ENCODE peak calls at places on chromosomes 13 and 19, in seven cellular contexts. H is GM23248, S is neuronal stem cell, V is fibroblast of lung, I is PC-3, B is neural progenitor cell, Z is H9. X is an unnamed sample. For H3K27me3 and H3K4me1, the result is how much of the 10 kb centered on the place peaks cover.

GRCh38 chr13:79736356-79736755 is 255.4 kb downstream of the NDFIP2 start:
- DNase-seq in V (no peak), H (no peak), B (no peak), S (no peak), I (peak), Z (no peak), X (no peak)

GRCh38 chr13:83819611-83820010 is 62.7 kb downstream of the SLITRK1 start:
- DNase-seq in V (peak), H (peak), Z (no peak), B (no peak), S (no peak), I (peak), X (peak)

GRCh38 chr19:49690073-49690655 is 752 bp upstream of the CPT1C start:
- DNase-seq in H (peak), Z (no peak), B (peak), I (no peak), S (no peak), V (no peak), X (no peak)

GRCh38 chr19:49570997-49571676 is 9.2 kb downstream of the NOSIP start:
- DNase-seq in S (no peak), I (peak), Z (peak), H (no peak), V (no peak), B (peak), X (no peak)

GRCh38 chr13:80037505-80037888 is 303.4 kb downstream of the SPRY2 start:
- DNase-seq in V (peak), S (no peak), Z (no peak), I (peak), B (no peak), H (peak), X (peak)

GRCh38 chr13:55345197-55345596 is 1795.5 kb upstream of the PRR20A start:
- DNase-seq in V (no peak), B (no peak), H (no peak), Z (no peak), S (no peak), I (no peak), X (no peak)

GRCh38 chr13:45162194-45162593 is 38.7 kb downstream of the KCTD4 start:
- DNase-seq in Z (no peak), I (peak), H (peak), B (no peak), V (peak), S (no peak), X (peak)

GRCh38 chr13:109669234-109669612 is 117.2 kb downstream of the IRS2 start:
- DNase-seq in V (no peak), I (no peak), S (no peak), H (no peak), Z (no peak), B (peak), X (no peak)

GRCh38 chr19:40672038-40672437 is 18.4 kb downstream of the NUMBL start:
- DNase-seq in S (no peak), B (no peak), I (no peak), V (no peak), H (no peak), Z (no peak), X (no peak)

GRCh38 chr13:32134241-32134801 is 102.7 kb downstream of the FRY start:
- DNase-seq in V (peak), Z (no peak), I (peak), S (no peak), H (peak), B (no peak), X (peak)

GRCh38 chr13:59946924-59947323 is 216.8 kb downstream of the DIAPH3 start:
- DNase-seq in S (no peak), V (peak), H (peak), I (no peak), Z (no peak), B (no peak), X (peak)

GRCh38 chr13:49683489-49683888 is 7.8 kb downstream of the EBPL start:
- DNase-seq in Z (no peak), H (no peak), B (no peak), V (no peak), S (no peak), I (no peak), X (no peak)

GRCh38 chr13:49292742-49293498 is 45.2 kb downstream of the CDADC1 start:
- DNase-seq in V (peak), B (no peak), I (no peak), S (no peak), Z (no peak), H (peak), X (peak)

GRCh38 chr13:97191143-97191542 is 31.0 kb upstream of the MBNL2 start:
- DNase-seq in H (no peak), V (no peak), S (no peak), Z (no peak), B (no peak), I (no peak), X (no peak)

GRCh38 chr19:29660835-29661234 is 4.4 kb upstream of the PLEKHF1 start:
- DNase-seq in H (peak), I (no peak), S (no peak), Z (no peak), B (no peak), V (no peak), X (no peak)

GRCh38 chr19:37936166-37936565 is 29.2 kb downstream of the SIPA1L3 start:
- DNase-seq in B (no peak), H (no peak), Z (no peak), S (no peak), I (no peak), V (no peak), X (no peak)

GRCh38 chr19:50909240-50910070 is 1.7 kb downstream of the KLK4 start:
- DNase-seq in Z (peak), S (peak), H (peak), V (no peak), B (peak), I (peak), X (no peak)

GRCh38 chr13:31807090-31807541 is 67.8 kb downstream of the RXFP2 start:
- DNase-seq in V (peak), H (peak), B (no peak), S (no peak), I (no peak), Z (no peak), X (peak)

GRCh38 chr13:108527849-108528248 is 101.6 kb upstream of the MYO16 start:
- DNase-seq in I (no peak), H (no peak), B (no peak), Z (no peak), S (no peak), V (no peak), X (no peak)

GRCh38 chr13:20636079-20636478 is 67.4 kb upstream of the IL17D start:
- DNase-seq in B (no peak), S (no peak), I (no peak), H (no peak), Z (no peak), V (no peak), X (no peak)

GRCh38 chr13:21061077-21061945 is at the start of gene LATS2:
- DNase-seq in V (peak), S (peak), H (peak), I (peak), Z (peak), B (peak), X (peak)

GRCh38 chr19:22545751-22546150 is 88.4 kb upstream of the ZNF492 start:
- DNase-seq in Z (no peak), B (peak), H (peak), V (peak), I (peak), S (no peak), X (no peak)

GRCh38 chr13:84651288-84651687 is 769.0 kb upstream of the SLITRK1 start:
- DNase-seq in S (no peak), H (peak), V (peak), I (peak), Z (no peak), B (no peak), X (peak)

GRCh38 chr13:50161052-50161451 is 145.8 kb downstream of the KCNRG start:
- DNase-seq in S (no peak), V (peak), I (peak), B (no peak), Z (no peak), H (peak), X (peak)

GRCh38 chr13:97432232-97432916 is 1.6 kb upstream of the RAP2A start:
- DNase-seq in S (no peak), Z (no peak), H (no peak), V (no peak), I (no peak), B (no peak), X (no peak)

GRCh38 chr19:31406106-31406505 is 56.9 kb upstream of the TSHZ3 start:
- DNase-seq in H (no peak), S (no peak), B (no peak), V (no peak), Z (no peak), I (no peak), X (no peak)

GRCh38 chr13:99698816-99699099 is 197.5 kb downstream of the TM9SF2 start:
- DNase-seq in H (no peak), I (no peak), V (no peak), Z (no peak), S (no peak), B (no peak), X (no peak)

GRCh38 chr19:49422407-49423277 is 599 bp downstream of the PTH2 start:
- DNase-seq in S (peak), I (no peak), H (peak), Z (peak), B (peak), V (peak), X (no peak)

GRCh38 chr13:112521073-112521685 is 66.8 kb downstream of the TUBGCP3 start:
- DNase-seq in V (peak), S (no peak), I (no peak), B (no peak), H (peak), Z (no peak), X (no peak)

GRCh38 chr19:31340059-31341025 is 8.9 kb downstream of the TSHZ3 start:
- DNase-seq in I (no peak), V (peak), H (peak), Z (peak), B (no peak), S (no peak), X (peak)

GRCh38 chr13:30479154-30479553 is 13.4 kb upstream of the HMGB1 start:
- DNase-seq in V (no peak), B (no peak), H (no peak), I (no peak), S (no peak), Z (no peak), X (no peak)

GRCh38 chr19:39246951-39247669 is 1.5 kb downstream of the IFNL4 start:
- DNase-seq in H (peak), B (peak), I (no peak), S (no peak), V (peak), Z (peak), X (no peak)

GRCh38 chr13:75628811-75629210 is 7.3 kb upstream of the LMO7 start:
- DNase-seq in Z (no peak), S (no peak), I (no peak), V (no peak), H (no peak), B (no peak), X (no peak)

GRCh38 chr13:113627136-113627535 is 30.9 kb downstream of the ATP4B start:
- DNase-seq in V (no peak), S (no peak), H (no peak), Z (no peak), B (no peak), I (no peak), X (no peak)

GRCh38 chr13:90918551-90918950 is 428.9 kb upstream of the MIR17HG start:
- DNase-seq in B (no peak), I (peak), S (no peak), Z (no peak), V (peak), H (peak), X (peak)

GRCh38 chr19:14413765-14414171 is 5.4 kb downstream of the DDX39A start:
- DNase-seq in B (no peak), Z (no peak), V (peak), H (peak), S (no peak), I (no peak), X (peak)

GRCh38 chr19:14411161-14411560 is 8.0 kb downstream of the DDX39A start:
- DNase-seq in S (no peak), B (no peak), Z (no peak), V (no peak), H (no peak), I (no peak), X (no peak)

GRCh38 chr19:14410775-14411134 is 8.4 kb downstream of the DDX39A start:
- DNase-seq in I (no peak), B (no peak), Z (no peak), S (no peak), H (no peak), V (no peak), X (no peak)

GRCh38 chr19:14413355-14413754 is 5.8 kb downstream of the DDX39A start:
- DNase-seq in Z (no peak), I (no peak), S (no peak), V (no peak), H (no peak), B (no peak), X (no peak)

DNA sequence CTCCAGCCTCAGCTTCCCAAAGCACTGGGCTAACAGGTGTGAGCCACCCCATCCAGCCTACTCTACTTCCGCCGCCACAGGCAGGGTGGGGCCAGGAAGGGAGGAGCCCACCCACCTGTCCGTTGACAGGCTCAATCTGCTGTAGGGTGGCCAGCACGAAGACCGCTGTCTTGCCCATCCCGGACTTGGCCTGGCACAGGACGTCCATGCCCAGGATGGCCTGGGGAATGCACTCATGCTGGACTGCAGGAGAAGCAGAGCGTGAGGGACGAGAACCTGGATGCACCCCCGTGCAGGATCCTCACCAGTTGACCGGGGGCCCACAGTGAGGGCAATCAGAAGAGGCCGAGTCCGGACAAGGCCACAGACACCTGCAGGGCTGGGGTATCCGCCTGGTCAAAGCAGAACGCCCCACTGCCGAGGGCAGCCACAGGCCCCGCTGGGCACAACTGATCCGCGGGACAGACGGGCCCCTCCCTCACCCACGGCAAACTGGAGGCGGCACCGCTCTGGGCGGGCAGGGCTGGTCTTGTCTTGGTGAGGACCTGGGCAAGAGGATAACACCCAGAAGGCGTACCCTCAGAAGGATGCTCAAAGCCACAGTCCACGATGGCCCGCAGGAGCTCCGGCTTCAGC is 6.6 kb downstream of the DDX39A start:
- DNase-seq in Z (no peak), B (no peak), I (no peak), S (no peak), V (no peak), H (no peak), X (no peak)
- H3K9ac ChIP-seq in Z (no peak), B (no peak), I (no peak), S (no peak), V (no peak), H (no peak), X (no peak)

DNA sequence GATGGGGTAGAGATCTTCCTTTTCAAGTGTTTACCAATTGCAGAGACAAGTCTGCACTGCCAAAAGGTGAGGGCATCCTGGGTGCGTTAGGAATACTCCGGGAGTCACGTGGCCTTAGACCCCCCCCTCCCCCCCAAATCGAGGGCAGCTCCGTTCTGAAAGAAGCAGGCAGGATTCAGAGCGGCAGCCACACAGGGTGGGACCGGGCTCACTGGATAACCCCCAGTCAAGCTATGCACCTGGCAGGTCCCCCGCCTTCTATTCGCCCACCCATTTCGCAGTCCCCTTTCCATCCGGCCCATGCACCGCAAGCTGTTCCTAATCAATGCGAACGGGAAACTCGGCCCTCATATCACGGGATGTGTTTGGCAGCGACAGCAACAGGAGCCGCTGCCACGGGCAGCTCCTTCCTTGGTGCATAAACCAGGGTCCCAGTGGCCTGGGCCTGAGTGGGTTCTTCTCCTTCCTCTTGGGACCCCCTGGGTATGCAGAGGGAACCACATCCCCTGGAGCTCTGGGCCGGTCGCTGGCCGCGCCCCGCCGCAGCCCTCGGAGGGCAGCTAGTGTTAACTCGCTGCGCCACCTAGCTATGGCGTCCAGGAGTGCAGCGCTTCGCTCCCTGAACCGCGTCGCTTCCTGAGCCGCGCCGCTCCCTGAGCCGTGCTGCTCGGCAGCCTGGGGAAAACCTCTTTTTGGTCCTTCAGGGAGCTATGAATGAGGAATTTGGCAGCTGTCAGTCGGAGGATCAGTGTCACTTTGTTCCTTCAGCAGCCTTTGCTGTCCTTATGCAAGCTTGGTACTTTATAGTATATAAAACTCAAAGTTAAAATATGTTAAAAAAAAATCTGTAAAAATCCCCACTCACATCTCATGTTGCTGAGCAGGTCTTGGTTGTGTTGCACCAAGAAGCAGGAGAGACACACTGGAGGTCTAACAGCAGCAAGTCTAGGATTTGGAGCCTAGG is 41.4 kb downstream of the LYL1 start:
- DNase-seq in V (peak), I (peak), Z (peak), B (peak), S (peak), H (peak), X (no peak)
- H3K27me3 ChIP-seq in V (under half), I (under half), Z (under half), B (half or more), S (half or more), H (under half), X (under half)

GRCh38 chr19:5974721-5975387 is 3.1 kb downstream of the RANBP3 start:
- DNase-seq in V (no peak), H (peak), I (peak), B (no peak), Z (no peak), S (no peak), X (no peak)
- H3K4me1 ChIP-seq in V (under half), H (under half), I (under half), B (under half), Z (under half), S (under half), X (under half)

GRCh38 chr19:3408996-3409345 is 42.6 kb downstream of the NFIC start:
- DNase-seq in V (no peak), Z (no peak), H (no peak), B (no peak), S (no peak), I (no peak), X (no peak)

GRCh38 chr19:3412066-3412465 is 45.7 kb downstream of the NFIC start:
- DNase-seq in S (no peak), H (no peak), I (no peak), Z (no peak), B (no peak), V (no peak), X (no peak)

GRCh38 chr19:3407556-3408516 is 41.5 kb downstream of the NFIC start:
- DNase-seq in Z (no peak), I (no peak), H (peak), B (no peak), S (no peak), V (peak), X (peak)

GRCh38 chr19:3411636-3412035 is 45.3 kb downstream of the NFIC start:
- DNase-seq in H (no peak), I (no peak), B (no peak), Z (no peak), V (no peak), S (no peak), X (no peak)

GRCh38 chr19:3409346-3410064 is 43.1 kb downstream of the NFIC start:
- DNase-seq in V (no peak), I (no peak), Z (no peak), B (no peak), H (peak), S (no peak), X (no peak)
- H3K9ac ChIP-seq in V (no peak), I (no peak), Z (no peak), B (no peak), H (no peak), S (no peak), X (no peak)

DNA sequence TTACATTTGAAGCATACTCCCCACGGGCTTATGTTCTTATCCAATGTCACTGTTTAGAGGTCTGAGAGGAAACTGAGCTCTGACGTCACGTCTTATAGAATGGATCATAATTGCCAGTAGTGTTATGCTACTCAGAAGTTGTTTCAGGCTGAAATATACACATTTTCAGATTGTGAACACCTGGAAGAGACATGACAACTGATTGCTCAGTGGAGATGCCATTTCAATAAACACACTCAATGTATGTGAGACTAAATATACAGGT is 17.3 kb downstream of the FLT1 start:
- DNase-seq in V (no peak), H (no peak), S (no peak), I (no peak), Z (no peak), B (no peak), X (no peak)
- H3K27me3 ChIP-seq in V (under half), H (under half), S (under half), I (half or more), Z (under half), B (under half), X (under half)

GRCh38 chr13:98479496-98480003 is 97.4 kb downstream of the STK24 start:
- DNase-seq in B (no peak), Z (no peak), I (no peak), H (no peak), V (no peak), S (no peak), X (no peak)
- H3K4me1 ChIP-seq in B (half or more), Z (under half), I (under half), H (under half), V (under half), S (half or more), X (half or more)

GRCh38 chr19:34457446-34457845 is 24.1 kb upstream of the WTIP start:
- DNase-seq in B (no peak), V (no peak), I (no peak), S (no peak), Z (no peak), H (no peak), X (no peak)

GRCh38 chr19:34461375-34462100 is 20.0 kb upstream of the WTIP start:
- DNase-seq in V (peak), I (no peak), Z (no peak), S (no peak), B (no peak), H (peak), X (peak)

GRCh38 chr19:34454685-34455084 is 26.5 kb downstream of the UBA2 start:
- DNase-seq in H (no peak), S (no peak), V (no peak), B (no peak), Z (no peak), I (no peak), X (no peak)

GRCh38 chr19:34459614-34460013 is 21.9 kb upstream of the WTIP start:
- DNase-seq in I (peak), S (no peak), H (no peak), Z (no peak), B (no peak), V (no peak), X (no peak)
- H3K9ac ChIP-seq in I (no peak), S (no peak), H (no peak), Z (no peak), B (no peak), V (no peak), X (no peak)

GRCh38 chr19:46191972-46192371 is 37.6 kb upstream of the IGFL1 start:
- DNase-seq in H (no peak), I (no peak), Z (no peak), V (no peak), S (no peak), B (no peak), X (no peak)
- H3K27me3 ChIP-seq in H (under half), I (under half), Z (under half), V (under half), S (under half), B (under half), X (under half)

X was measured in astrocyte.